ENCODE peak calls at places on chromosome 1, in nine cellular contexts. One of them, this sample, is unnamed.

GRCh38 chr1:51618715-51619114 is 1.8 kb downstream of the OSBPL9 start:
- DNase-seq in activated naive CD4-positive, alpha-beta T cell treated with Interleukin-2 at 50 U/mL for 16 hours: no peak
- DNase-seq in fibroblast of the conjunctiva: no peak
- DNase-seq in germinal center: no peak
- DNase-seq in AG09309: no peak
- DNase-seq in CD8-positive, alpha-beta memory T cell: no peak
- DNase-seq in AG04450: no peak
- DNase-seq in A172: no peak
- DNase-seq in KBM-7: no peak
- DNase-seq in this sample: no peak

GRCh38 chr1:209155556-209155955 is 428.0 kb upstream of the CAMK1G start:
- DNase-seq in CD8-positive, alpha-beta memory T cell: no peak
- DNase-seq in activated naive CD4-positive, alpha-beta T cell treated with Interleukin-2 at 50 U/mL for 16 hours: no peak
- DNase-seq in KBM-7: no peak
- DNase-seq in fibroblast of the conjunctiva: no peak
- DNase-seq in germinal center: no peak
- DNase-seq in AG04450: no peak
- DNase-seq in A172: peak
- DNase-seq in AG09309: no peak
- DNase-seq in this sample: no peak

GRCh38 chr1:92972413-92973129 is 11.3 kb upstream of the DIPK1A start:
- DNase-seq in germinal center: no peak
- DNase-seq in KBM-7: no peak
- DNase-seq in AG04450: no peak
- DNase-seq in AG09309: no peak
- DNase-seq in fibroblast of the conjunctiva: no peak
- DNase-seq in CD8-positive, alpha-beta memory T cell: no peak
- DNase-seq in A172: no peak
- DNase-seq in activated naive CD4-positive, alpha-beta T cell treated with Interleukin-2 at 50 U/mL for 16 hours: no peak
- DNase-seq in this sample: no peak

GRCh38 chr1:79497193-79497773 is 490.8 kb upstream of the ADGRL4 start:
- DNase-seq in A172: peak
- DNase-seq in CD8-positive, alpha-beta memory T cell: no peak
- DNase-seq in germinal center: peak
- DNase-seq in fibroblast of the conjunctiva: peak
- DNase-seq in AG09309: no peak
- DNase-seq in activated naive CD4-positive, alpha-beta T cell treated with Interleukin-2 at 50 U/mL for 16 hours: no peak
- DNase-seq in AG04450: peak
- DNase-seq in KBM-7: peak
- DNase-seq in this sample: peak

GRCh38 chr1:37068897-37069296 is 34.6 kb upstream of the GRIK3 start:
- DNase-seq in A172: no peak
- DNase-seq in activated naive CD4-positive, alpha-beta T cell treated with Interleukin-2 at 50 U/mL for 16 hours: no peak
- DNase-seq in KBM-7: no peak
- DNase-seq in germinal center: no peak
- DNase-seq in AG04450: no peak
- DNase-seq in AG09309: no peak
- DNase-seq in CD8-positive, alpha-beta memory T cell: no peak
- DNase-seq in fibroblast of the conjunctiva: no peak
- DNase-seq in this sample: no peak

GRCh38 chr1:37940299-37940947 is 6.4 kb downstream of the INPP5B start:
- DNase-seq in AG09309: no peak
- DNase-seq in fibroblast of the conjunctiva: no peak
- DNase-seq in AG04450: no peak
- DNase-seq in A172: no peak
- DNase-seq in germinal center: no peak
- DNase-seq in KBM-7: no peak
- DNase-seq in CD8-positive, alpha-beta memory T cell: no peak
- DNase-seq in activated naive CD4-positive, alpha-beta T cell treated with Interleukin-2 at 50 U/mL for 16 hours: no peak
- DNase-seq in this sample: peak

GRCh38 chr1:228181105-228181504 is 15.5 kb downstream of the IBA57 start:
- DNase-seq in AG09309: no peak
- DNase-seq in AG04450: no peak
- DNase-seq in A172: no peak
- DNase-seq in activated naive CD4-positive, alpha-beta T cell treated with Interleukin-2 at 50 U/mL for 16 hours: no peak
- DNase-seq in KBM-7: no peak
- DNase-seq in fibroblast of the conjunctiva: no peak
- DNase-seq in CD8-positive, alpha-beta memory T cell: no peak
- DNase-seq in germinal center: no peak
- DNase-seq in this sample: no peak

GRCh38 chr1:12477936-12478611 is 139.9 kb downstream of the DHRS3 start:
- DNase-seq in AG09309: peak
- DNase-seq in AG04450: peak
- DNase-seq in germinal center: no peak
- DNase-seq in CD8-positive, alpha-beta memory T cell: no peak
- DNase-seq in fibroblast of the conjunctiva: peak
- DNase-seq in KBM-7: peak
- DNase-seq in activated naive CD4-positive, alpha-beta T cell treated with Interleukin-2 at 50 U/mL for 16 hours: no peak
- DNase-seq in A172: peak
- DNase-seq in this sample: peak

GRCh38 chr1:93152835-93153234 is 27.4 kb downstream of the TMED5 start:
- DNase-seq in AG09309: no peak
- DNase-seq in activated naive CD4-positive, alpha-beta T cell treated with Interleukin-2 at 50 U/mL for 16 hours: no peak
- DNase-seq in CD8-positive, alpha-beta memory T cell: no peak
- DNase-seq in AG04450: no peak
- DNase-seq in germinal center: no peak
- DNase-seq in A172: no peak
- DNase-seq in KBM-7: no peak
- DNase-seq in fibroblast of the conjunctiva: no peak
- DNase-seq in this sample: no peak